ENCODE peak calls at places on chromosomes 7 and 10, in six cellular contexts. J is adrenal gland, H is uterus, M is sigmoid colon, R is choroid plexus epithelial cell, O is brain microvascular endothelial cell. Z is an unnamed sample.

GRCh38 chr10:35821339-35821911 is 179.3 kb upstream of the FZD8 start:
- DNase-seq in J (no peak), H (no peak), M (no peak), R (peak; percentile 65), O (peak; percentile 7), Z (peak; percentile 64)

GRCh38 chr10:49606981-49607535 is 3.1 kb upstream of the SLC18A3 start:
- DNase-seq in J (peak; percentile 80), H (no peak), M (no peak), R (peak; percentile 87), O (peak; percentile 71), Z (peak; percentile 79)

GRCh38 chr7:151309306-151309705 is 32.3 kb upstream of the NUB1 start:
- DNase-seq in J (no peak), H (no peak), M (no peak), R (peak; percentile 60), O (no peak), Z (peak; percentile 40)

GRCh38 chr7:2715341-2716231 is 27.6 kb downstream of the AMZ1 start:
- DNase-seq in J (no peak), H (no peak), M (no peak), R (peak; percentile 47), O (peak; percentile 30), Z (no peak)

GRCh38 chr10:67666416-67667043 is 29.5 kb downstream of the CTNNA3 start:
- DNase-seq in J (no peak), H (no peak), M (no peak), R (peak; percentile 56), O (no peak), Z (peak; percentile 29)

GRCh38 chr10:35398355-35398754 is 62.0 kb downstream of the CCNY start:
- DNase-seq in J (no peak), H (no peak), M (no peak), R (no peak), O (no peak), Z (no peak)

GRCh38 chr10:2143213-2143882 is 406.0 kb upstream of the ADARB2 start:
- DNase-seq in J (no peak), H (no peak), M (no peak), R (no peak), O (no peak), Z (no peak)

GRCh38 chr10:119542990-119543813 is 683 bp upstream of the RGS10 start:
- DNase-seq in J (peak; percentile 29), H (peak; percentile 58), M (peak; percentile 82), R (peak; percentile 46), O (peak; percentile 34), Z (peak; percentile 50)

GRCh38 chr10:61663466-61663865 is 737 bp downstream of the CABCOCO1 start:
- DNase-seq in J (no peak), H (no peak), M (no peak), R (peak; percentile 8), O (no peak), Z (no peak)

GRCh38 chr10:70479626-70480253 is 1.2 kb downstream of the PALD1 start:
- DNase-seq in J (no peak), H (no peak), M (no peak), R (no peak), O (no peak), Z (no peak)

GRCh38 chr10:132942101-132942739 is at the start of gene CFAP46:
- DNase-seq in J (peak; percentile 46), H (no peak), M (no peak), R (peak; percentile 53), O (peak; percentile 36), Z (peak; percentile 35)

GRCh38 chr10:54284526-54285193 is 516.4 kb downstream of the PCDH15 start:
- DNase-seq in J (no peak), H (no peak), M (no peak), R (no peak), O (no peak), Z (peak; percentile 50)

GRCh38 chr7:34067406-34067805 is 162.1 kb downstream of the BMPER start:
- DNase-seq in J (no peak), H (no peak), M (no peak), R (peak; percentile 59), O (no peak), Z (no peak)

GRCh38 chr7:154242709-154243108 is 190.5 kb downstream of the DPP6 start:
- DNase-seq in J (no peak), H (no peak), M (no peak), R (no peak), O (no peak), Z (no peak)

GRCh38 chr7:94656658-94656924 is 658 bp upstream of the SGCE start:
- DNase-seq in J (no peak), H (peak; percentile 14), M (no peak), R (no peak), O (no peak), Z (no peak)
- H3K4me3 ChIP-seq in J (peak overlapping the region; percentile 73), H (peak overlapping the region; percentile 60), M (peak overlapping the region; percentile 70), R (peak overlapping the region; percentile 82), O (peak overlapping the region; percentile 76), Z (peak overlapping the region; percentile 69)

GRCh38 chr7:12211054-12212050 is at the start of gene TMEM106B:
- DNase-seq in J (peak; percentile 99), H (peak; percentile 95), M (peak; percentile 98), R (peak; percentile 95), O (peak; percentile 91), Z (peak; percentile 95)
- TF ChIP-seq CTCF in J (no peak), H (peak; percentile 15), M (no peak), R (peak; percentile 16), O (peak; percentile 14), Z (no peak)

DNA sequence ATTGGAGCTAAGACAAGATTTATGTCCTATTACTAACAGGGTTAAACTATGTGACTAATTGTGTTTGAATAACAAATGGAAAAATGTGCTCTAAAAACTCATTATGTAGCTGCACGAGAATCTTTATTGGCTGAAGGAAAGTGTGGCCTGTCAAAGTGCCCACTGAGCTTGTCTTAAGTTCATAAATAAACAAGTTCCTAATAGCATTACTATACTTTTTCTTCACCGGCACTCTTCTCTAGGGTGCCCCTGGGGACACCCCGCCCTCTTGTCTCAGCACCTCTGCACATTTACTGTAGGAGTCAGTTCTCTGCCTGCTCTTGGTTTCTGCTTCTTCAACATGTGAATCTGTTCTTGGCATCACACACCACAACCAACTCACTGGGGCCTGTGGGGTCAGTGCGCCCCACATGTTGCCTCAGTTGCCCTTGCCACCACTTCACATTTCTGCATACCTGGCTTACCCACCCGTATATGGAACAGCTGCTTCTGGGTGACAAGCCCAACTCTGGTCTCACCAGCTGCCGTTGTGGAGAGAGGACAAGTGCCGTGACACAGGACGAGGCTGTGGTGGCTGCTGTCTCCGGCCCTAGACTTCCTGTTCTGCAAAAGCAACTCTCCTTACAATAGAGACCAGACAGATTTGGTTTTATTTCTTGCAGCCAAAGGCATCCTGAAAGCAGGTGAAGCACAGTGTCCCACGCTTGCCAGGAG is 96.3 kb upstream of the DDC start:
- DNase-seq in J (no peak), H (no peak), M (no peak), R (no peak), O (no peak), Z (no peak)
- H3K4me3 ChIP-seq in J (no peak overlapping the region), H (no peak overlapping the region), M (no peak overlapping the region), R (no peak overlapping the region), O (no peak overlapping the region), Z (no peak overlapping the region)

GRCh38 chr7:47795631-47796030 is 152.6 kb downstream of the PKD1L1 start:
- DNase-seq in J (no peak), H (no peak), M (no peak), R (peak; percentile 72), O (peak; percentile 75), Z (peak; percentile 84)

GRCh38 chr7:47794016-47794415 is 154.2 kb downstream of the PKD1L1 start:
- DNase-seq in J (peak; percentile 37), H (no peak), M (no peak), R (no peak), O (no peak), Z (no peak)

GRCh38 chr7:47796347-47796746 is 151.9 kb downstream of the PKD1L1 start:
- DNase-seq in J (no peak), H (no peak), M (no peak), R (no peak), O (no peak), Z (no peak)

GRCh38 chr7:47791682-47792081 is 156.6 kb downstream of the PKD1L1 start:
- DNase-seq in J (no peak), H (no peak), M (no peak), R (no peak), O (no peak), Z (no peak)

DNA sequence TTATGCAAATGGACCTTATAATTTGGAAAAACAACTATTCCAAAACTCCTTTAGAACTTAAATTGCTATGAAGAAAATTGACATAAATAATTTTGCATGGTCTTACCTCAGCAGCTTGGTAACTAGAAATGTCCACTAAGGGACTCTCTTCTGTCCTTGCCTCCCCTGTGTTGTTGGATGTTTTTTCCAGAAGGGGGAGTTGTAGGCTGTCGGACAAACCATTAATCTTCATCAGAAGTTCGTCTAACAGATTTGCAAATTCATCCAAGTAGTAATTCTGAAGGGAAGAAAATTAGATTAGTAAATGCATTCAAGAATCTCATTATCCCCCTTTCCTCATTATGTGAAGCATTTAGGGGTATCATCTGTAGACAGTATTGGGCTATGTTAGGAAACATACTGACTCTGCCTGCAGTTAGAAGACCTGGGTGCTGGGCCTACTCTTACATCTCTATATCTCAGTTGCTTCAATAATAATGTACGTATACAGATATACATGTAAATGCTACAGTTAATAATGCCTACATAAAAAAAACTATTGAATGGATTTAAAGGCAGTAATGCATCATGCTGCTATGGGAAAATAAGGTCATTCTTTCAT is 155.6 kb downstream of the PKD1L1 start:
- DNase-seq in J (no peak), H (no peak), M (no peak), R (peak; percentile 79), O (peak; percentile 28), Z (no peak)
- TF ChIP-seq CTCF in J (peak; percentile 35), H (no peak), M (no peak), R (peak; percentile 78), O (peak; percentile 74), Z (peak; percentile 32)

GRCh38 chr7:52018680-52019054 is 702.1 kb upstream of the COBL start:
- DNase-seq in J (no peak), H (no peak), M (no peak), R (no peak), O (no peak), Z (no peak)

GRCh38 chr7:52021343-52021742 is 704.7 kb upstream of the COBL start:
- DNase-seq in J (no peak), H (no peak), M (no peak), R (no peak), O (no peak), Z (no peak)

GRCh38 chr7:52017802-52018679 is 701.4 kb upstream of the COBL start:
- DNase-seq in J (peak; percentile 25), H (no peak), M (no peak), R (no peak), O (no peak), Z (peak; percentile 1)
- H3K4me3 ChIP-seq in J (peak overlapping the region; percentile 20), H (no peak overlapping the region), M (no peak overlapping the region), R (no peak overlapping the region), O (no peak overlapping the region), Z (no peak overlapping the region)

DNA sequence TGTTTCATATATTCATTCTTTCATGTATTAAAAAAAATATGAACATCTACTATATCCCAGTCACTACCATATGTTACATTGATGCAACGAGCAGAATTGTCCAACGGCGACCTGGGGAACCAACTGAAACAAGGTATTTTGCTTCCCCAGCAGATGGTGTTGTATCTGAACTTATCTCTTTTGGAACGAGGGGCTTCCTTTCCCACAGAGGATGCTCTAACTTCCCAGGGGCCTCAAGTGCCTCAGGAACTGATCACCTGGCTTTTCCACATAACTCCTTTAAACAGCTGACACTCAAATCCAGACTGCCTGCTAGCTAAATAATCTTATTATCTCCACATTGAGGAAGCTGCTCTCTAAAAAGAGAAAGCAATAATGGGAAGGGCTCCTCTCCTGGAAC is 259.3 kb downstream of the HTR7 start:
- DNase-seq in J (no peak), H (no peak), M (no peak), R (no peak), O (no peak), Z (no peak)
- TF ChIP-seq CTCF in J (no peak), H (no peak), M (no peak), R (no peak), O (no peak), Z (no peak)

Z was measured in astrocyte of the spinal cord.